ENCODE peak calls at places on chromosomes 7 and 10, in nine cellular contexts. M is nucleus accumbens; N is NCI-H1092 treated with DMSO at 0.1 percent for 48 hours; B is KBM-7; S is tibial nerve; P is neural crest cell; T is pancreas; L is natural killer cell treated with Interleukin-12 subunit alpha and Interleukin-12 subunit beta and Interleukin-15 and Interleukin-18, amount 100 ng/mL, for 72 hours; X is stimulated activated CD4-positive, alpha-beta T cell treated with anti-CD3 and anti-CD28 coated beads, Interleukin-15, amount 100 ng/mL, for 1 hour. R is an unnamed sample.

GRCh38 chr10:63257784-63258183 is 124.7 kb downstream of the NRBF2 start:
- DNase-seq in M (no peak), N (no peak), B (no peak), S (no peak), P (no peak), T (no peak), L (no peak), X (no peak), R (no peak)

GRCh38 chr10:103395754-103396066 is 565 bp downstream of the ATP5MK start:
- DNase-seq in M (no peak), N (no peak), B (no peak), S (no peak), P (no peak), T (peak), L (no peak), X (no peak), R (no peak)

GRCh38 chr7:14287398-14287797 is 297.9 kb upstream of the ETV1 start:
- DNase-seq in M (no peak), N (no peak), B (no peak), S (no peak), P (no peak), T (no peak), L (no peak), X (no peak), R (no peak)

GRCh38 chr10:48940958-48941357 is 1.3 kb upstream of the LRRC18 start:
- DNase-seq in M (no peak), N (no peak), B (no peak), S (no peak), P (no peak), T (no peak), L (no peak), X (no peak), R (no peak)

GRCh38 chr7:57198801-57199200 is 66.6 kb upstream of the ZNF479 start:
- DNase-seq in M (no peak), N (no peak), B (no peak), S (no peak), P (no peak), T (no peak), L (no peak), X (no peak), R (no peak)

GRCh38 chr10:22315455-22316285 is 518 bp upstream of the COMMD3 start:
- DNase-seq in M (no peak), N (peak), B (peak), S (no peak), P (no peak), T (no peak), L (no peak), X (no peak), R (no peak)

GRCh38 chr10:93199221-93199681 is 125.6 kb downstream of the CYP26A1 start:
- DNase-seq in M (no peak), N (peak), B (peak), S (peak), P (no peak), T (no peak), L (no peak), X (no peak), R (peak)

GRCh38 chr10:124875596-124875995 is 66.3 kb upstream of the ZRANB1 start:
- DNase-seq in M (no peak), N (no peak), B (no peak), S (no peak), P (no peak), T (no peak), L (no peak), X (no peak), R (no peak)

GRCh38 chr7:135377171-135377570 is 132.7 kb downstream of the CNOT4 start:
- DNase-seq in M (no peak), N (no peak), B (no peak), S (no peak), P (no peak), T (no peak), L (no peak), X (no peak), R (no peak)

GRCh38 chr7:44257213-44257612 is 56.4 kb downstream of the YKT6 start:
- DNase-seq in M (no peak), N (no peak), B (no peak), S (no peak), P (no peak), T (no peak), L (no peak), X (no peak), R (no peak)

GRCh38 chr10:30493609-30494530 is 59.9 kb downstream of the MAP3K8 start:
- DNase-seq in M (peak), N (no peak), B (peak), S (peak), P (no peak), T (no peak), L (peak), X (no peak), R (peak)

GRCh38 chr10:124649209-124649608 is 95.0 kb downstream of the FAM53B start:
- DNase-seq in M (peak), N (no peak), B (no peak), S (peak), P (no peak), T (no peak), L (no peak), X (no peak), R (no peak)

GRCh38 chr7:2938514-2939192 is 94.5 kb upstream of the GNA12 start:
- DNase-seq in M (no peak), N (no peak), B (no peak), S (no peak), P (no peak), T (no peak), L (no peak), X (no peak), R (no peak)

GRCh38 chr10:122152544-122152943 is 118.6 kb upstream of the BTBD16 start:
- DNase-seq in M (peak), N (peak), B (no peak), S (peak), P (no peak), T (no peak), L (no peak), X (no peak), R (peak)

GRCh38 chr10:133474833-133475734 is 21.3 kb downstream of the SCART1 start:
- DNase-seq in M (no peak), N (no peak), B (no peak), S (no peak), P (no peak), T (no peak), L (no peak), X (no peak), R (no peak)

GRCh38 chr10:96716396-96716795 is 3.9 kb downstream of the PIK3AP1 start:
- DNase-seq in M (no peak), N (no peak), B (no peak), S (no peak), P (no peak), T (no peak), L (no peak), X (no peak), R (no peak)

GRCh38 chr10:104318810-104319684 is 19.2 kb downstream of the ITPRIP start:
- DNase-seq in M (no peak), N (no peak), B (no peak), S (peak), P (no peak), T (no peak), L (no peak), X (no peak), R (no peak)

GRCh38 chr10:105464961-105465360 is 823.9 kb downstream of the SORCS3 start:
- DNase-seq in M (no peak), N (no peak), B (no peak), S (no peak), P (no peak), T (no peak), L (no peak), X (no peak), R (no peak)

GRCh38 chr10:72455889-72456588 is 101.3 kb upstream of the DNAJB12 start:
- DNase-seq in M (no peak), N (no peak), B (no peak), S (no peak), P (no peak), T (no peak), L (no peak), X (no peak), R (no peak)

GRCh38 chr7:73701357-73701995 is 18.0 kb downstream of the STX1A start:
- DNase-seq in M (no peak), N (peak), B (peak), S (no peak), P (peak), T (no peak), L (no peak), X (no peak), R (no peak)

GRCh38 chr10:77544607-77545006 is 93.0 kb downstream of the KCNMA1 start:
- DNase-seq in M (no peak), N (no peak), B (no peak), S (no peak), P (no peak), T (no peak), L (no peak), X (no peak), R (no peak)

GRCh38 chr7:7931626-7932025 is 37.0 kb upstream of the GLCCI1 start:
- DNase-seq in M (no peak), N (peak), B (no peak), S (no peak), P (no peak), T (no peak), L (no peak), X (no peak), R (no peak)

GRCh38 chr7:84372712-84373111 is 178.1 kb upstream of the SEMA3A start:
- DNase-seq in M (no peak), N (no peak), B (no peak), S (no peak), P (no peak), T (no peak), L (no peak), X (no peak), R (no peak)

GRCh38 chr10:19488592-19489280 is 327.5 kb upstream of the PLXDC2 start:
- DNase-seq in M (peak), N (no peak), B (peak), S (no peak), P (peak), T (peak), L (no peak), X (no peak), R (peak)

GRCh38 chr7:136294977-136295376 is 317.8 kb upstream of the MTPN start:
- DNase-seq in M (no peak), N (no peak), B (no peak), S (no peak), P (no peak), T (no peak), L (no peak), X (no peak), R (no peak)

GRCh38 chr7:24865994-24866615 is 108.8 kb upstream of the GSDME start:
- DNase-seq in M (no peak), N (no peak), B (no peak), S (no peak), P (no peak), T (no peak), L (no peak), X (no peak), R (no peak)

GRCh38 chr10:9596368-9596920 is 1421.2 kb upstream of the CELF2 start:
- DNase-seq in M (no peak), N (no peak), B (no peak), S (no peak), P (no peak), T (no peak), L (no peak), X (no peak), R (no peak)

GRCh38 chr10:86333813-86334514 is 32.6 kb downstream of the GRID1 start:
- DNase-seq in M (peak), N (peak), B (no peak), S (no peak), P (no peak), T (no peak), L (no peak), X (no peak), R (no peak)

R was measured in left cardiac atrium.